ENCODE peak calls at places on chromosome 9, in eight cellular contexts. I is effector memory CD4-positive, alpha-beta T cell; L is MM.1S; C is neural progenitor cell; V is PC-9; G is GM23338; B is H1; Y is brain microvascular endothelial cell. R is an unnamed sample.
A peak's percentile ranks its signal among the peaks of the same experiment; 100 is the strongest.

GRCh38 chr9:107486674-107487520 is 2.7 kb downstream of the KLF4 start:
- DNase-seq in I (no peak), L (no peak), C (no peak), V (peak; percentile 31), G (peak; percentile 61), B (no peak), Y (no peak), R (no peak)

GRCh38 chr9:76459691-76460635 is 981 bp downstream of the GCNT1 start:
- DNase-seq in I (no peak), L (peak; percentile 36), C (peak; percentile 76), V (peak; percentile 53), G (peak; percentile 78), B (peak; percentile 65), Y (peak; percentile 55), R (peak; percentile 69)

GRCh38 chr9:76215066-76215465 is 179.2 kb downstream of the RFK start:
- DNase-seq in I (no peak), L (no peak), C (peak; percentile 4), V (peak; percentile 61), G (no peak), B (no peak), Y (peak; percentile 80), R (no peak)

GRCh38 chr9:79801459-79801858 is 229.7 kb downstream of the TLE4 start:
- DNase-seq in I (no peak), L (no peak), C (no peak), V (no peak), G (no peak), B (no peak), Y (no peak), R (no peak)

GRCh38 chr9:126548312-126548711 is 65.4 kb upstream of the LMX1B start:
- DNase-seq in I (no peak), L (no peak), C (no peak), V (no peak), G (no peak), B (no peak), Y (no peak), R (peak; percentile 39)

GRCh38 chr9:112041536-112042243 is 133.4 kb downstream of the SUSD1 start:
- DNase-seq in I (no peak), L (no peak), C (peak; percentile 55), V (peak; percentile 96), G (peak; percentile 82), B (peak; percentile 58), Y (peak; percentile 100), R (peak; percentile 31)

GRCh38 chr9:18492612-18493011 is 18.7 kb downstream of the ADAMTSL1 start:
- DNase-seq in I (no peak), L (no peak), C (no peak), V (no peak), G (no peak), B (no peak), Y (peak; percentile 34), R (no peak)

GRCh38 chr9:18775969-18776368 is 257.0 kb downstream of the SAXO1 start:
- DNase-seq in I (no peak), L (no peak), C (no peak), V (no peak), G (no peak), B (no peak), Y (no peak), R (no peak)

GRCh38 chr9:81609782-81610738 is 79.3 kb downstream of the TLE1 start:
- DNase-seq in I (no peak), L (no peak), C (no peak), V (no peak), G (no peak), B (no peak), Y (peak; percentile 38), R (no peak)

GRCh38 chr9:2126331-2126789 is 111.2 kb downstream of the SMARCA2 start:
- DNase-seq in I (no peak), L (no peak), C (no peak), V (no peak), G (no peak), B (no peak), Y (no peak), R (no peak)

GRCh38 chr9:6214451-6214850 is 1.2 kb upstream of the IL33 start:
- DNase-seq in I (no peak), L (no peak), C (no peak), V (no peak), G (no peak), B (no peak), Y (no peak), R (no peak)

GRCh38 chr9:90642570-90643539 is at the start of gene DIRAS2:
- DNase-seq in I (no peak), L (peak; percentile 94), C (peak; percentile 83), V (peak; percentile 72), G (peak; percentile 84), B (peak; percentile 83), Y (peak; percentile 46), R (peak; percentile 84)

GRCh38 chr9:31839273-31839672 is 545.2 kb upstream of the ACO1 start:
- DNase-seq in I (no peak), L (peak; percentile 16), C (peak; percentile 21), V (no peak), G (peak; percentile 38), B (no peak), Y (no peak), R (no peak)

GRCh38 chr9:21153688-21154608 is 12.3 kb upstream of the IFNW1 start:
- DNase-seq in I (no peak), L (peak; percentile 34), C (peak; percentile 42), V (peak; percentile 3), G (peak; percentile 71), B (no peak), Y (peak; percentile 64), R (peak; percentile 31)

GRCh38 chr9:136182422-136182790 is 22.5 kb downstream of the LHX3 start:
- DNase-seq in I (no peak), L (no peak), C (no peak), V (no peak), G (no peak), B (no peak), Y (no peak), R (no peak)

GRCh38 chr9:16318516-16319060 is 551.9 kb downstream of the BNC2 start:
- DNase-seq in I (no peak), L (no peak), C (no peak), V (no peak), G (no peak), B (no peak), Y (no peak), R (peak; percentile 32)

DNA sequence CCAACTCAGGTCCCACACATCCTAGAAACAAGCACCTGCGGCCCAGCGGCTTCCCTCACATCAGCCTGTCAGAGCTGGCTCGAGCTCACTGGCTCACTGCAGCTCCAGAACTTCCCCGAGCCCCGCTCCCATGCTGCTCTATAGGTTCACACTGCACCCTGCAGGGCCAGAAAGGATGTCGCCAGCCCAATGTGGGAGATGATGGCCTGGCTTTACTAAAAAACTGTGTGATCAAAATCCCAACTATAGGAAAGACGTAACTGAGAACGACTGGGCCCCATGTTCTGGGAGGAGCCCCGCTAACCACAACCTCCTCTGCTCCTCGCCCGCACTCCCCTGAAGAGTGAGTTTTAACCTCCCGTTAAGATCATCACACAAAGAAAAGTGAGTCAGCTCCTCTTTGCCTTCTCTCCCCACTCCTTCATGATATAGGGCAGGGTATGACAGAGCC is 4.6 kb downstream of the SURF4 start:
- DNase-seq in I (peak; percentile 72), L (no peak), C (no peak), V (no peak), G (no peak), B (no peak), Y (peak; percentile 35), R (no peak)
- H3K4me3 ChIP-seq in I (peak overlapping the region; percentile 54), L (no peak overlapping the region), C (no peak overlapping the region), V (no peak overlapping the region), G (no peak overlapping the region), B (no peak overlapping the region), Y (no peak overlapping the region), R (no peak overlapping the region)

GRCh38 chr9:19804431-19804830 is 15.6 kb upstream of the SLC24A2 start:
- DNase-seq in I (no peak), L (no peak), C (no peak), V (no peak), G (no peak), B (no peak), Y (no peak), R (no peak)
- H3K36me3 ChIP-seq in I (no peaks in the 10 kb centered on the region), L (no peaks in the 10 kb centered on the region), C (no peaks in the 10 kb centered on the region), V (no peaks in the 10 kb centered on the region), G (no peaks in the 10 kb centered on the region), B (no peaks in the 10 kb centered on the region), Y (no peaks in the 10 kb centered on the region), R (no peaks in the 10 kb centered on the region)

GRCh38 chr9:114411452-114411851 is 23.7 kb upstream of the AKNA start:
- DNase-seq in I (no peak), L (no peak), C (no peak), V (no peak), G (peak; percentile 43), B (no peak), Y (no peak), R (no peak)

GRCh38 chr9:114409103-114409780 is 21.5 kb upstream of the AKNA start:
- DNase-seq in I (no peak), L (no peak), C (no peak), V (no peak), G (peak; percentile 45), B (no peak), Y (peak; percentile 53), R (no peak)

GRCh38 chr9:114409842-114410241 is 22.1 kb upstream of the AKNA start:
- DNase-seq in I (no peak), L (no peak), C (no peak), V (no peak), G (no peak), B (no peak), Y (no peak), R (no peak)

GRCh38 chr9:114412057-114412683 is 24.4 kb upstream of the AKNA start:
- DNase-seq in I (no peak), L (no peak), C (no peak), V (no peak), G (no peak), B (no peak), Y (no peak), R (no peak)

GRCh38 chr9:114410910-114411309 is 23.1 kb upstream of the AKNA start:
- DNase-seq in I (no peak), L (no peak), C (no peak), V (no peak), G (no peak), B (no peak), Y (no peak), R (no peak)
- H3K4me3 ChIP-seq in I (no peak overlapping the region), L (no peak overlapping the region), C (no peak overlapping the region), V (no peak overlapping the region), G (no peak overlapping the region), B (no peak overlapping the region), Y (no peak overlapping the region), R (no peak overlapping the region)

DNA sequence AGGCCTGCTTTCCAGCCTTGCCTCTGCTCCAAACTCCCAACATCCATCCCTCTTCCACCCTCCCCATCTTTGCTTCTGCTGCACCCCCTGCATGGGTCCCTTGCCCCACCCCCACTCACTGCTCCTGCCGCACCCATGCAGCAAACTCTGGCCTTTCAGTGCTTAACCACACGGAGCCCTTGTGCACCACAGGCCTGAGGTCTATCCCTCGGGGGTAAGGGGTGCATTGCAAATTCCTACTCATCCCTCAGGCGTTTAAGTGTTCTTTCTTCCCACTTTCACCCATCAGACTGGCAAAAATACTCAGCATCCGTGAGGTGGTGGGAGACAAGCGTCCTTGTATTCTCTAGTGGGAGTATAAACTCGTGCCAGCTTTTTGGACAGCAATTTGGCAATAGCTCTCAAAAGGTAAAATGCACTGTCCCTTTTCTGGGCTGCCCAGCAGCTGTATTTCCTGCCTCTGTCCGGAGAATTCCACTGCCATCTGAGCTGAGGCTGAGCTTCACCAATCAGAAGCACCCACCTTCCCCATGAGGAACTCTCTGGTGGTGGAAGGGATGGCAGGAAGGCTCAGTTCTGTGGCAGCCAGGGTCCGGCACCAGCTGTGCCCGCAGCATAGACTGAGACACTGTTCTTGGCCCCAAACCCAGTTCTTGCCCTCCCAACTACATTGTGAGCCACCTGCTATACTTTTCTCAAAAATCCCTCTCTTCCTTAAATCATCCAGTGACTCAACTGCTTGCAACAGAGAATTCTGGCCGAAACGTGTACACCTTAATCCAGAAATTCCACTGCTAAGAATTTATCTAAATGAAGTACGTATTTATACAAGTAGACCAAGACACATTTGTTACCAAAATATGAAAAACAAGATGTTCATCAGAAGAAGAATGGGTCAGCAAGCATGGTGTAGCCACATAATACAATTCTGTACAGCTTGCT is 15.0 kb downstream of the PSMB7 start:
- DNase-seq in I (no peak), L (no peak), C (peak; percentile 48), V (no peak), G (no peak), B (no peak), Y (no peak), R (no peak)
- H3K36me3 ChIP-seq in I (peaks cover 46% of the 10 kb centered on the region), L (peaks cover 7% of the 10 kb centered on the region), C (peaks cover 7% of the 10 kb centered on the region), V (peaks cover 27% of the 10 kb centered on the region), G (peaks cover 5% of the 10 kb centered on the region), B (peaks cover 11% of the 10 kb centered on the region), Y (peaks cover 39% of the 10 kb centered on the region), R (peaks cover 12% of the 10 kb centered on the region)

R was measured in H7.